ENCODE peak calls at places on chromosomes 6 and 20, in ten cellular contexts. C is HFFc6, X is NCI-H460, F is posterior cingulate gyrus, G is kidney epithelial cell, L is left lung, I is SK-N-SH, W is nephron progenitor cell, J is SW480, H is HT1080. T is an unnamed sample.

GRCh38 chr6:149864578-149865535 is 698 bp upstream of the LRP11 start:
- DNase-seq in J (peak), F (no peak), G (no peak), C (peak), L (no peak), W (peak), H (peak), I (peak), X (no peak), T (peak)

GRCh38 chr6:170212956-170213636 is 77.8 kb downstream of the DLL1 start:
- DNase-seq in F (peak), G (no peak), C (no peak), J (no peak), X (no peak), L (peak), H (no peak), W (no peak), I (no peak), T (no peak)

GRCh38 chr6:42937548-42938427 is 8.5 kb downstream of the CNPY3 start:
- DNase-seq in I (no peak), C (no peak), X (no peak), F (peak), J (no peak), W (no peak), L (no peak), H (no peak), G (no peak), T (no peak)

GRCh38 chr6:82374481-82374880 is 10.9 kb downstream of the TPBG start:
- DNase-seq in L (no peak), W (no peak), X (no peak), G (no peak), F (no peak), H (peak), J (no peak), I (no peak), C (no peak), T (no peak)

GRCh38 chr20:21396921-21397340 is 395 bp downstream of the NKX2-4 start:
- DNase-seq in I (peak), L (no peak), G (no peak), H (no peak), F (no peak), J (no peak), W (peak), X (no peak), C (no peak), T (peak)

GRCh38 chr20:20791664-20792568 is 79.5 kb upstream of the RALGAPA2 start:
- DNase-seq in F (no peak), C (no peak), X (no peak), J (no peak), G (no peak), W (no peak), I (no peak), L (no peak), H (no peak), T (no peak)

GRCh38 chr6:34476941-34477340 is 11.1 kb downstream of the PACSIN1 start:
- DNase-seq in C (no peak), W (no peak), J (no peak), L (no peak), H (no peak), G (no peak), I (no peak), F (peak), X (no peak), T (no peak)

GRCh38 chr20:46209930-46210671 is 92.0 kb downstream of the CD40 start:
- DNase-seq in W (no peak), G (no peak), L (no peak), X (no peak), C (no peak), H (no peak), J (no peak), I (peak), F (no peak), T (no peak)

GRCh38 chr6:17101422-17102257 is at the start of gene STMND1:
- DNase-seq in X (no peak), L (peak), G (no peak), J (peak), W (peak), I (peak), H (no peak), C (no peak), F (peak), T (peak)

GRCh38 chr6:46983007-46983411 is 59.1 kb downstream of the ADGRF1 start:
- DNase-seq in X (peak), F (no peak), I (no peak), J (peak), C (peak), H (no peak), G (no peak), L (no peak), W (no peak), T (no peak)

GRCh38 chr20:56755201-56755600 is 126.1 kb downstream of the TFAP2C start:
- DNase-seq in X (no peak), W (no peak), H (no peak), G (no peak), J (no peak), C (no peak), F (no peak), L (no peak), I (no peak), T (no peak)

GRCh38 chr6:37535701-37536461 is 36.2 kb upstream of the CCDC167 start:
- DNase-seq in W (peak), L (no peak), C (no peak), H (no peak), J (no peak), X (no peak), G (no peak), I (peak), F (peak), T (no peak)

GRCh38 chr6:150560004-150560883 is 39.4 kb upstream of the PLEKHG1 start:
- DNase-seq in F (no peak), G (no peak), W (no peak), H (peak), I (no peak), L (no peak), J (no peak), C (no peak), X (no peak), T (no peak)

T was measured in D341Med.